ENCODE peak calls at places on chromosome 21, in four cellular contexts. F, R, C and A are unnamed samples.

GRCh38 chr21:21851657-21852056 is 853.4 kb downstream of the NCAM2 start:
- DNase-seq in F (no peak), R (no peak), C (no peak), A (no peak)

GRCh38 chr21:43762303-43763128 is 13.6 kb downstream of the CSTB start:
- DNase-seq in F (no peak), R (no peak), C (no peak), A (no peak)

GRCh38 chr21:34744801-34745200 is 76.0 kb downstream of the CLIC6 start:
- DNase-seq in F (no peak), R (no peak), C (no peak), A (no peak)

GRCh38 chr21:26096972-26097371 is 73.6 kb downstream of the APP start:
- DNase-seq in F (no peak), R (no peak), C (no peak), A (no peak)

GRCh38 chr21:35644523-35644922 is 415.8 kb downstream of the SETD4 start:
- DNase-seq in F (no peak), R (no peak), C (no peak), A (no peak)

GRCh38 chr21:32538147-32538792 is 47.1 kb downstream of the TCP10L start:
- DNase-seq in F (no peak), R (no peak), C (no peak), A (no peak)

GRCh38 chr21:14734191-14734590 is 188.1 kb upstream of the SAMSN1 start:
- DNase-seq in F (no peak), R (no peak), C (no peak), A (no peak)

GRCh38 chr21:17900281-17900989 is 81.3 kb upstream of the C21orf91 start:
- DNase-seq in F (no peak), R (no peak), C (no peak), A (no peak)

GRCh38 chr21:36087362-36088138 is 17.7 kb downstream of the CBR1 start:
- DNase-seq in F (no peak), R (no peak), C (no peak), A (no peak)

GRCh38 chr21:43029785-43030184 is 45.9 kb downstream of the CBS start:
- DNase-seq in F (no peak), R (no peak), C (no peak), A (no peak)

GRCh38 chr21:14120091-14120734 is 90.5 kb downstream of the LIPI start:
- DNase-seq in F (no peak), R (no peak), C (peak; percentile 53), A (peak; percentile 84)

GRCh38 chr21:43739648-43740435 is 20.9 kb downstream of the PDXK start:
- DNase-seq in F (no peak), R (no peak), C (no peak), A (peak; percentile 70)

GRCh38 chr21:43653626-43654025 is 5.7 kb downstream of the HSF2BP start:
- DNase-seq in F (no peak), R (no peak), C (no peak), A (no peak)

GRCh38 chr21:30996728-30997127 is 41.5 kb downstream of the KRTAP19-8 start:
- DNase-seq in F (no peak), R (no peak), C (no peak), A (no peak)

GRCh38 chr21:31489014-31489413 is 145.0 kb upstream of the TIAM1 start:
- DNase-seq in F (no peak), R (no peak), C (no peak), A (no peak)

GRCh38 chr21:16594191-16594590 is 864.4 kb downstream of the USP25 start:
- DNase-seq in F (no peak), R (no peak), C (no peak), A (no peak)

GRCh38 chr21:29443398-29444010 is 144.8 kb downstream of the BACH1 start:
- DNase-seq in F (no peak), R (no peak), C (no peak), A (no peak)

GRCh38 chr21:43716376-43717165 is 2.4 kb upstream of the PDXK start:
- DNase-seq in F (no peak), R (no peak), C (no peak), A (no peak)

GRCh38 chr21:43740497-43741156 is 21.7 kb downstream of the PDXK start:
- DNase-seq in F (no peak), R (no peak), C (peak; percentile 68), A (peak; percentile 69)

GRCh38 chr21:45874716-45875415 is 106.7 kb upstream of the COL6A1 start:
- DNase-seq in F (no peak), R (peak; percentile 6), C (peak; percentile 50), A (no peak)
- TF ChIP-seq POLR2AphosphoS5 in F (no peak), R (no peak), C (peak; percentile 25), A (no peak)

GRCh38 chr21:41783476-41784150 is 16.8 kb upstream of the RIPK4 start:
- DNase-seq in F (no peak), R (no peak), C (peak; percentile 85), A (no peak)
- TF ChIP-seq POLR2AphosphoS5 in F (no peak), R (no peak), C (no peak), A (no peak)

DNA sequence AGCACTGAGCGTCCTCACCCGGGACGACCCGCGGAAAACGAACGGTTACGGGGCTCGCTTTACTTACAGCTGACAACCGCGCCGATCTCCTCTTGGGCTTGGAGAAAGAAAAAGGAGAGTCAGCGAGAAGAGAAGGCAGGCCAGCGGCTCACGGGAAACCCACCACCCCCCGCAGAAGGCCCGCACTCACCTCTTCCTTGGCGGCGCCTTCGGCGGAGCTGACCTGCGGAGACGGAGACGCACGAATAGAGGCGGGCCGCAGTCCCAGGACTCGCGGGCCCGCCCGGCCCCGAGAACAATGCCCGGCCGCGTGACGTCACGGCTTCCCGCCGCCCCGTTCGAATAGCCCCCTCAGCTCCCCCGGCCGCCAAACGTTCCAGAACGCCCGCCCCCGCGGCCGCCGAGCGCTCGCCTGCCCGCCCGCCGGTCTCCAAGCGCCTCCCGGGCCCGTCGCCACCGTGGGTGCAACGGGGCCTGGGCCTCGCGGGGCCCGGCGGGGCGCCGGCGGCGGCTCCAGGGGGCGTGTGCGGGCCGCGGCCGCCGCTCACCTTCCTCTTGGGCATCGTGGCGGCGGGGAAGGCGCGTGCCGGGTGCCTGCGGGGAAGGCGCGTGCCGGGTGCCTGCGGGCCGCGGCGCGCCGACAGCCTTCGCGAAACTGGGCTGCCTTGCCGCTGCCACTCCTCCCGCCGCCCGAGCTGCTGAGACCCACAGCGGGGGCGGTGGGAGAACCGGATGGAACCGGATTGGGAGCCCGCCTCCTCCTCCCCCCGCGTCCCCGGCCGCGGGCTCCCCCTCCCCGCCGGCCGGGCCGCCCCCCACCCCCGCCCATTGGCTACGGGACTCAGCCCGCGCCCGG is at the start of gene HMGN1:
- DNase-seq in F (peak; percentile 50), R (peak; percentile 80), C (peak; percentile 88), A (no peak)
- TF ChIP-seq POLR2AphosphoS5 in F (peak; percentile 56), R (peak; percentile 52), C (peak; percentile 86), A (peak; percentile 88)

GRCh38 chr21:38956791-38957571 is 151.3 kb downstream of the ETS2 start:
- DNase-seq in F (no peak), R (peak; percentile 7), C (peak; percentile 61), A (no peak)
- TF ChIP-seq POLR2AphosphoS5 in F (no peak), R (no peak), C (no peak), A (no peak)

DNA sequence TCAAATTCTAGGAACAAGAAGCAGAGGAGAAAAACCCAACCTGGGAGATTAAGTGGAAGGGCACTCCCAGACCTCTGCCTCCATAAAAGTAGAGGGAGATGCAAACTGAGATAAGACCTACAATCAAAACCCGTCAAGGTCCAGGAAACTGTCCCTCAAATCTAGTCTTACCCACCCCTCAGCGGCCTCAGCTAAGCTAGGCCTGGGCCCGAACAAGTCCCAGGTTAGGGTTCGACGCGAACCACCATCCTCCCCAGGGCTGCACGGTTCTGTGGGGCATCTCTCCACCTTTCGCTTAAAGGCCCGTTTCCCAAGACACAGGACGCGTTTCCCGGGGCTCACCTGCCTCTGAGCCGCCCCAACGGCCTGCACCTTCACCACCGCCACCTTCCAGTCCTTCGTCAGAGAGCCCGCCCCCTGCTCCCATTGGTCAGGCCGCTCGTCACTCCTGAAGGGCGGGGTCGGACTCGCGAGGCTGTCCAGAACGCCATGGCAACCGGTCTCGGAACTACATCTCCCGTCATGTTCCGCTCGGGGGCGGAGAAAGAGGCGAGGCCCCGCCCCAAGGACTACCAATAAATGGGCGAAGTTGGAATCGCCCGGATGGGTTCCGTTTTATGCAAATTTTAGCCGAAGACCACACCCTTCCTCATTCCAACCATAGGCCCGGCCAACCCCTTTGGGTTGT is at the start of gene CRYZL1:
- DNase-seq in F (peak; percentile 76), R (peak; percentile 99), C (peak; percentile 100), A (peak; percentile 99)
- TF ChIP-seq POLR2AphosphoS5 in F (peak; percentile 73), R (no peak), C (peak; percentile 79), A (peak; percentile 91)

GRCh38 chr21:37225440-37225839 is 41.7 kb downstream of the VPS26C start:
- DNase-seq in F (no peak), R (no peak), C (no peak), A (peak; percentile 16)
- TF ChIP-seq POLR2AphosphoS5 in F (no peak), R (no peak), C (no peak), A (no peak)